ENCODE peak calls at places on chromosomes 12 and 14, in nine cellular contexts. T is SK-MEL-5; F is HTR-8/SVneo; K is neural crest cell; I is WTC11; L is left cardiac atrium; O is CD8-positive, alpha-beta T cell; Y is heart left ventricle; G is K562. J is an unnamed sample.

GRCh38 chr12:26150737-26151450 is 26.1 kb upstream of the BHLHE41 start:
- DNase-seq in T (peak), F (no peak), K (no peak), I (no peak), L (no peak), O (no peak), Y (peak), G (no peak), J (no peak)

GRCh38 chr12:21607701-21608100 is 3.1 kb upstream of the GYS2 start:
- DNase-seq in T (peak), F (no peak), K (no peak), I (no peak), L (no peak), O (no peak), Y (no peak), G (no peak), J (no peak)

GRCh38 chr14:64878775-64879634 is 702 bp downstream of the SPTB start:
- DNase-seq in T (no peak), F (peak), K (no peak), I (peak), L (peak), O (no peak), Y (peak), G (peak), J (no peak)

GRCh38 chr14:75559451-75560187 is 18.8 kb upstream of the FLVCR2 start:
- DNase-seq in T (no peak), F (no peak), K (no peak), I (no peak), L (peak), O (no peak), Y (no peak), G (no peak), J (no peak)

GRCh38 chr12:105659355-105660075 is 329.0 kb downstream of the C12orf75 start:
- DNase-seq in T (no peak), F (no peak), K (no peak), I (no peak), L (peak), O (no peak), Y (peak), G (no peak), J (no peak)

GRCh38 chr12:34349673-34349961 is 327.3 kb downstream of the ALG10 start:
- DNase-seq in T (no peak), F (no peak), K (no peak), I (no peak), L (no peak), O (no peak), Y (no peak), G (no peak), J (no peak)

GRCh38 chr14:25756880-25757279 is 706.9 kb upstream of the STXBP6 start:
- DNase-seq in T (no peak), F (no peak), K (no peak), I (no peak), L (no peak), O (no peak), Y (no peak), G (no peak), J (no peak)

GRCh38 chr12:105799103-105799502 is 339.7 kb downstream of the NUAK1 start:
- DNase-seq in T (peak), F (no peak), K (no peak), I (no peak), L (no peak), O (no peak), Y (no peak), G (no peak), J (no peak)

GRCh38 chr12:99769581-99769980 is 122.0 kb downstream of the GARIN6 start:
- DNase-seq in T (no peak), F (no peak), K (no peak), I (no peak), L (no peak), O (no peak), Y (no peak), G (no peak), J (no peak)

GRCh38 chr12:1830981-1831930 is 10.9 kb downstream of the LRTM2 start:
- DNase-seq in T (peak), F (peak), K (peak), I (peak), L (peak), O (no peak), Y (peak), G (peak), J (no peak)